ENCODE peak calls at places on chromosomes 16 and 17, in seven cellular contexts. F is H9, I is IMR-90, P is neuronal stem cell, L is trophoblast cell, O is mesendoderm, M is H1. B is an unnamed sample.

GRCh38 chr17:74431568-74432483 is at the start of gene GPRC5C:
- DNase-seq in F (peak), I (no peak), P (peak), L (peak), O (peak), M (peak), B (peak)

GRCh38 chr16:17481741-17482140 is 11.0 kb upstream of the XYLT1 start:
- DNase-seq in F (no peak), I (no peak), P (no peak), L (no peak), O (no peak), M (no peak), B (no peak)

GRCh38 chr17:1480747-1481465 is 11.6 kb downstream of the MYO1C start:
- DNase-seq in F (no peak), I (peak), P (no peak), L (no peak), O (no peak), M (no peak), B (no peak)

GRCh38 chr17:57035971-57036481 is 49.0 kb upstream of the AKAP1 start:
- DNase-seq in F (no peak), I (no peak), P (no peak), L (no peak), O (no peak), M (no peak), B (no peak)

GRCh38 chr16:88442811-88443576 is 10.1 kb upstream of the ZFPM1 start:
- DNase-seq in F (peak), I (peak), P (peak), L (peak), O (peak), M (peak), B (peak)

GRCh38 chr17:32929588-32929987 is 1.6 kb downstream of the TMEM98 start:
- DNase-seq in F (no peak), I (no peak), P (no peak), L (no peak), O (no peak), M (no peak), B (no peak)

GRCh38 chr16:48194828-48195566 is 39.2 kb upstream of the ABCC12 start:
- DNase-seq in F (no peak), I (peak), P (no peak), L (no peak), O (no peak), M (no peak), B (peak)

GRCh38 chr17:38617074-38617860 is 11.5 kb upstream of the SRCIN1 start:
- DNase-seq in F (no peak), I (no peak), P (no peak), L (no peak), O (no peak), M (no peak), B (no peak)

GRCh38 chr17:80109713-80110446 is 8.5 kb downstream of the GAA start:
- DNase-seq in F (no peak), I (no peak), P (no peak), L (no peak), O (no peak), M (no peak), B (no peak)

GRCh38 chr16:35149550-35149949 is 1690.1 kb downstream of the TP53TG3F start:
- DNase-seq in F (no peak), I (no peak), P (no peak), L (no peak), O (no peak), M (no peak), B (no peak)

GRCh38 chr16:74842413-74842812 is 67.8 kb upstream of the FA2H start:
- DNase-seq in F (no peak), I (no peak), P (no peak), L (no peak), O (no peak), M (no peak), B (no peak)

GRCh38 chr17:29698837-29699236 is 76.1 kb upstream of the CORO6 start:
- DNase-seq in F (no peak), I (no peak), P (no peak), L (no peak), O (no peak), M (no peak), B (no peak)

GRCh38 chr17:39634384-39634871 is 2.5 kb upstream of the STARD3 start:
- DNase-seq in F (no peak), I (peak), P (no peak), L (peak), O (peak), M (no peak), B (peak)

GRCh38 chr16:4537376-4538066 is 1.1 kb downstream of the CDIP1 start:
- DNase-seq in F (peak), I (no peak), P (no peak), L (no peak), O (peak), M (peak), B (peak)

GRCh38 chr17:33459078-33459940 is 166.2 kb upstream of the ASIC2 start:
- DNase-seq in F (peak), I (no peak), P (no peak), L (no peak), O (peak), M (no peak), B (no peak)

GRCh38 chr17:4433515-4434031 is at the start of gene SPNS3:
- DNase-seq in F (no peak), I (no peak), P (no peak), L (no peak), O (no peak), M (no peak), B (no peak)

GRCh38 chr17:80872999-80873951 is 118.4 kb upstream of the CHMP6 start:
- DNase-seq in F (peak), I (no peak), P (peak), L (peak), O (peak), M (no peak), B (peak)

GRCh38 chr16:23948949-23949392 is 113.2 kb downstream of the PRKCB start:
- DNase-seq in F (no peak), I (no peak), P (no peak), L (no peak), O (no peak), M (no peak), B (no peak)

GRCh38 chr17:2972749-2973148 is 90.7 kb downstream of the OR1D5 start:
- DNase-seq in F (no peak), I (peak), P (no peak), L (no peak), O (no peak), M (no peak), B (no peak)

GRCh38 chr16:81505011-81505660 is 60.5 kb downstream of the CMIP start:
- DNase-seq in F (no peak), I (no peak), P (no peak), L (no peak), O (peak), M (no peak), B (no peak)

GRCh38 chr17:47698749-47699535 is 5.0 kb downstream of the TBKBP1 start:
- DNase-seq in F (peak), I (peak), P (peak), L (peak), O (peak), M (peak), B (peak)

GRCh38 chr17:1649116-1649843 is 386 bp downstream of the RILP start:
- DNase-seq in F (no peak), I (peak), P (peak), L (peak), O (peak), M (peak), B (peak)

DNA sequence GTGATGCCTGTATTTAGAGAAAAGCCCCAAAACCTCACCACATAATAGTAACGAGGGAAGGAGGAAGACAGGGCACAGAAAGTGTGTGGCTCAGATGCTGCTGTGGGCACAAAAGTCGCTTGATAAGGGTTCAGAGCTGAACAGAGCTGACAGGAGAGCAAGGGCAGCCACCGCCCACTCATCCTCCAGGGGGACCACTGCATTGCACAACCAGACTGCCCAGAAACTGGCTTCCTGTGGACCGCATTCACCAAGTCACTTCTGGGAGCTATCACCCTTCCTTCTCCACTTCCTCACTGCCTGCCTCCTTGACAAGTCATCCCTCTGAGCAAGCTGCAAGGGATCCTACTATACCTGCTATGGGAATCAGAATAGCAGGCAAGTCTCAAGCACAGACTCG is 512.4 kb upstream of the CDH11 start:
- DNase-seq in F (no peak), I (peak), P (no peak), L (no peak), O (no peak), M (no peak), B (peak)
- H4K8ac ChIP-seq in F (no peak), I (no peak), P (no peak), L (no peak), O (no peak), M (no peak), B (peak)

GRCh38 chr16:85110105-85110504 is 2.2 kb downstream of the CIBAR2 start:
- DNase-seq in F (no peak), I (no peak), P (no peak), L (no peak), O (no peak), M (no peak), B (no peak)

GRCh38 chr16:85113168-85113733 is 979 bp upstream of the CIBAR2 start:
- DNase-seq in F (no peak), I (no peak), P (no peak), L (no peak), O (no peak), M (no peak), B (no peak)

GRCh38 chr16:85113913-85114312 is 1.6 kb upstream of the CIBAR2 start:
- DNase-seq in F (no peak), I (no peak), P (no peak), L (no peak), O (no peak), M (no peak), B (no peak)

GRCh38 chr16:85111184-85111583 is 1.1 kb downstream of the CIBAR2 start:
- DNase-seq in F (no peak), I (no peak), P (no peak), L (no peak), O (no peak), M (no peak), B (no peak)

GRCh38 chr16:85112364-85112763 is at the start of gene CIBAR2:
- DNase-seq in F (peak), I (no peak), P (peak), L (no peak), O (peak), M (peak), B (no peak)
- H4K8ac ChIP-seq in F (no peak), I (no peak), P (no peak), L (no peak), O (no peak), M (no peak), B (no peak)

GRCh38 chr17:63623786-63624185 is 1.6 kb downstream of the MAP3K3 start:
- DNase-seq in F (no peak), I (no peak), P (no peak), L (no peak), O (no peak), M (no peak), B (no peak)

GRCh38 chr17:63626551-63627228 is 4.5 kb downstream of the MAP3K3 start:
- DNase-seq in F (no peak), I (peak), P (no peak), L (no peak), O (no peak), M (no peak), B (peak)

GRCh38 chr17:63622571-63623390 is 564 bp downstream of the MAP3K3 start:
- DNase-seq in F (peak), I (peak), P (peak), L (peak), O (peak), M (peak), B (peak)

GRCh38 chr17:63621684-63622570 is at the start of gene MAP3K3:
- DNase-seq in F (peak), I (peak), P (peak), L (peak), O (peak), M (peak), B (peak)

GRCh38 chr17:63621229-63621683 is 961 bp upstream of the MAP3K3 start:
- DNase-seq in F (no peak), I (no peak), P (no peak), L (no peak), O (peak), M (no peak), B (no peak)
- H4K8ac ChIP-seq in F (no peak), I (peak), P (no peak), L (peak), O (no peak), M (peak), B (peak)

GRCh38 chr17:60356947-60357346 is 35.0 kb downstream of the USP32 start:
- DNase-seq in F (no peak), I (peak), P (no peak), L (no peak), O (no peak), M (no peak), B (peak)

GRCh38 chr17:60358611-60359225 is 33.2 kb downstream of the USP32 start:
- DNase-seq in F (no peak), I (no peak), P (no peak), L (no peak), O (no peak), M (no peak), B (no peak)

GRCh38 chr17:60354223-60354622 is 37.7 kb downstream of the USP32 start:
- DNase-seq in F (no peak), I (peak), P (no peak), L (no peak), O (no peak), M (no peak), B (peak)

GRCh38 chr17:60353773-60354172 is 38.2 kb downstream of the USP32 start:
- DNase-seq in F (no peak), I (no peak), P (no peak), L (no peak), O (no peak), M (no peak), B (no peak)

GRCh38 chr17:60355663-60356594 is 36.0 kb downstream of the USP32 start:
- DNase-seq in F (no peak), I (no peak), P (no peak), L (no peak), O (no peak), M (no peak), B (no peak)
- H4K8ac ChIP-seq in F (no peak), I (peak), P (no peak), L (no peak), O (no peak), M (no peak), B (peak)

GRCh38 chr17:76189247-76189646 is 48.2 kb upstream of the FOXJ1 start:
- DNase-seq in F (no peak), I (no peak), P (no peak), L (no peak), O (no peak), M (no peak), B (no peak)

GRCh38 chr17:76191891-76192290 is 48.4 kb downstream of the RNF157 start:
- DNase-seq in F (no peak), I (no peak), P (no peak), L (no peak), O (no peak), M (no peak), B (no peak)

GRCh38 chr17:76184266-76184665 is 43.2 kb upstream of the FOXJ1 start:
- DNase-seq in F (no peak), I (no peak), P (no peak), L (no peak), O (no peak), M (no peak), B (no peak)

GRCh38 chr17:76189741-76190140 is 48.7 kb upstream of the FOXJ1 start:
- DNase-seq in F (peak), I (no peak), P (no peak), L (no peak), O (peak), M (no peak), B (no peak)

GRCh38 chr17:76188213-76189060 is 47.4 kb upstream of the FOXJ1 start:
- DNase-seq in F (no peak), I (peak), P (no peak), L (no peak), O (no peak), M (no peak), B (peak)
- H4K8ac ChIP-seq in F (no peak), I (no peak), P (no peak), L (no peak), O (no peak), M (no peak), B (no peak)

DNA sequence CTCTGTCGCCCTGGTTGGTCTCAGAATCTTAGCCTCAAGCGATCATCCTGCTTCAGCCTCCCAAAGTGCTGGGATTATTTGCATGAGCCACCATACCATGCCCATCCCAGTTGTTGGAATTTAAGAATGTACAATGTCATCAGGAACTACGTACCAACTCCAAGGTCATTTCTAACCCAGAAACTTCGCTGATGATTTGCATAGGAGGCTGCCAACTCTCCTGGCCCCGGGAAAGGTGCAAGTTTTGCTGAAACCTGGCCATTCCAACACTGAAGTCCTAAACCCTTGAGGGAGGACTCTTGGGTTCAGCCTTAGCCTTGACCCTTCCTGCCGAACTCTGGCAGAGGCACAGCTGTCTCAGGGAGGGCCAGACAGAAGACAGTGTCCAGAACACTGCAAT is 2.9 kb upstream of the KIFC3 start:
- DNase-seq in F (no peak), I (no peak), P (no peak), L (no peak), O (no peak), M (no peak), B (no peak)
- H4K8ac ChIP-seq in F (no peak), I (no peak), P (no peak), L (no peak), O (no peak), M (no peak), B (no peak)

GRCh38 chr17:76008208-76008607 is 7.6 kb downstream of the CDK3 start:
- DNase-seq in F (no peak), I (no peak), P (no peak), L (no peak), O (no peak), M (no peak), B (no peak)

GRCh38 chr17:76007850-76008165 is 7.2 kb downstream of the CDK3 start:
- DNase-seq in F (no peak), I (no peak), P (no peak), L (no peak), O (no peak), M (no peak), B (no peak)

GRCh38 chr17:76005263-76006149 is 4.9 kb downstream of the CDK3 start:
- DNase-seq in F (peak), I (peak), P (peak), L (peak), O (peak), M (peak), B (peak)

GRCh38 chr17:76008630-76009425 is 8.2 kb downstream of the CDK3 start:
- DNase-seq in F (no peak), I (no peak), P (no peak), L (no peak), O (no peak), M (no peak), B (no peak)

DNA sequence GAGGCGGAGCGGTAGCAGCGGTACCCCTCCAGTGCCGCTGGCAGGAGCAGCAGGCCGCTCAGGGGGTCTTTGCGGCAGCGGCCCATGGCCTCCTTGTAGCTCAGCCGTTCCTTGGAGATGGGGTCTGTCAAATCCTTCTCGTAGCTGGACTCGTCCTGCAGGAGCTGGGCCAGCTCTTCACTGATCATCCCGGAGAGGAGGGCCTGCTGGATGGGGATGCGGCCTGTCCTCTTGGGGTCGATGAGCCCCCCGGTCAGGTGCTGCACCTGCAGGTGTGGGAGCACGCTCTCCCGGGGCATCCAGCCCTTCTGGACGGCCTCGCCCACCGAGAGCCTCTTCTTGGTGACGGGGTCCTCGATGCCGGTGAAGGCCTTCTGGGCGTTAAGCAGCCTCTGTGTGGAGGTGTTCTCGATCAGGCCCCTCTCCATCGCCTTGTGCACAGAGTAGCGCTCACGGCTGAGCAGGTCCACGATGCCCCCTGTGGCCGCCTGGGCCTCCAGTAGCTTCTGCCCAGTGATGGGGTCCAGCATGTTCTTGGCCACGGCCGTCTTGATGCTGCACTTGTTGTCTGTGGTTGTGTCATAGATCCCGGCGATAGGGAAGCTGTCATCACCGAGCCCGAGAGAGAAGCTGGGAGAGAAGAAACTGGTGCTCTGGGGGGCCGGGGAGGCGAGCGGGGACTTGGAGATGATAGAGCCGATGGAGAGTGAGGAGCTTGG is 6.6 kb downstream of the CDK3 start:
- DNase-seq in F (no peak), I (no peak), P (no peak), L (no peak), O (no peak), M (no peak), B (no peak)
- H4K8ac ChIP-seq in F (peak), I (no peak), P (no peak), L (no peak), O (no peak), M (no peak), B (no peak)

GRCh38 chr16:83804366-83804765 is 3.4 kb upstream of the HSBP1 start:
- DNase-seq in F (no peak), I (no peak), P (no peak), L (no peak), O (no peak), M (no peak), B (no peak)

GRCh38 chr16:83802559-83802958 is 5.2 kb upstream of the HSBP1 start:
- DNase-seq in F (no peak), I (no peak), P (no peak), L (peak), O (no peak), M (no peak), B (no peak)

GRCh38 chr16:83799336-83799735 is 8.4 kb upstream of the HSBP1 start:
- DNase-seq in F (no peak), I (no peak), P (no peak), L (no peak), O (no peak), M (no peak), B (no peak)

GRCh38 chr16:83803811-83804210 is 4.0 kb upstream of the HSBP1 start:
- DNase-seq in F (no peak), I (no peak), P (no peak), L (no peak), O (no peak), M (no peak), B (no peak)

DNA sequence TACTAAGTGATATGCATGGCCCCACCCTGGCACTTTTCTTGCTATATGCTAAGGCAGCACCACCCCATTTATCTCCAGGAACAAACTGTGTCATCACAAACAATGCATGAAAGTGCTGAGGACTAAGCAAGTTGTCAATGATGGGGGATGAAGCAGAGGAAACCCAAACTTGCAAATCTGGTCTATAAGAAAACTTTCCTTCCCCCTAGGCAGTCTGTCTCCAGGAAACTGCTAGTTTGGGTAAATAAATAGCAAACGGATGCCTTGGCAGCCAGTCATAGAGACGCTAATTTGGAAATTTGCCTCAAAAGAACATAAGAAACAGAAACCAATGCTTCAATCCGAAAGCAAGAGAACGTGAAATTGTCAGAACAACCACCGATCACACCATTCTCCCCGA is 5.6 kb upstream of the HSBP1 start:
- DNase-seq in F (no peak), I (peak), P (no peak), L (peak), O (peak), M (no peak), B (peak)
- H4K8ac ChIP-seq in F (no peak), I (peak), P (no peak), L (no peak), O (no peak), M (no peak), B (no peak)